ENCODE peak calls at places on chromosomes 3 and 15, in eight cellular contexts. L is C1 segment of cervical spinal cord, P is adrenal gland, S is NCI-H1105 treated with DMSO at 0.1 percent for 48 hours, V is GM18507, R is RCC 7860, U is DND-41, Z is posterior vena cava. B is an unnamed sample.
A peak's percentile ranks its signal among the peaks of the same experiment; 100 is the strongest.

GRCh38 chr3:128969993-128970740 is 23.7 kb downstream of the CFAP92 start:
- DNase-seq in L (peak; percentile 14), P (peak; percentile 40), S (peak; percentile 65), V (peak; percentile 32), R (peak; percentile 33), U (peak; percentile 69), Z (no peak), B (peak; percentile 52)

GRCh38 chr3:147411777-147412176 is 2.6 kb downstream of the ZIC1 start:
- DNase-seq in L (no peak), P (no peak), S (no peak), V (no peak), R (no peak), U (no peak), Z (no peak), B (no peak)

GRCh38 chr15:60918234-60918964 is 310.7 kb downstream of the RORA start:
- DNase-seq in L (no peak), P (no peak), S (peak; percentile 95), V (no peak), R (no peak), U (no peak), Z (no peak), B (no peak)

GRCh38 chr3:175068587-175068986 is 209.5 kb downstream of the NAALADL2 start:
- DNase-seq in L (no peak), P (no peak), S (no peak), V (no peak), R (no peak), U (no peak), Z (no peak), B (no peak)

GRCh38 chr15:42140383-42141070 is 15.9 kb downstream of the PLA2G4F start:
- DNase-seq in L (no peak), P (peak; percentile 6), S (no peak), V (no peak), R (no peak), U (no peak), Z (peak; percentile 36), B (no peak)

GRCh38 chr15:65175511-65175910 is 9.6 kb downstream of the CLPX start:
- DNase-seq in L (no peak), P (no peak), S (no peak), V (no peak), R (peak; percentile 58), U (no peak), Z (no peak), B (no peak)

GRCh38 chr3:197406266-197406665 is 107.9 kb upstream of the DLG1 start:
- DNase-seq in L (no peak), P (peak; percentile 33), S (no peak), V (no peak), R (no peak), U (no peak), Z (peak; percentile 82), B (no peak)

GRCh38 chr3:31610700-31611275 is 78.1 kb downstream of the STT3B start:
- DNase-seq in L (no peak), P (no peak), S (no peak), V (no peak), R (no peak), U (no peak), Z (no peak), B (no peak)

GRCh38 chr3:126968328-126968994 is 14.5 kb upstream of the PLXNA1 start:
- DNase-seq in L (no peak), P (no peak), S (no peak), V (no peak), R (no peak), U (no peak), Z (no peak), B (no peak)

GRCh38 chr15:52021128-52021671 is 2.2 kb downstream of the MAPK6 start:
- DNase-seq in L (no peak), P (peak; percentile 56), S (no peak), V (no peak), R (peak; percentile 84), U (peak; percentile 75), Z (no peak), B (peak; percentile 73)

GRCh38 chr3:134328147-134328591 is 46.1 kb downstream of the AMOTL2 start:
- DNase-seq in L (no peak), P (no peak), S (no peak), V (no peak), R (peak; percentile 96), U (no peak), Z (peak; percentile 75), B (no peak)

GRCh38 chr3:149352556-149352955 is 19.1 kb upstream of the TM4SF18 start:
- DNase-seq in L (no peak), P (peak; percentile 30), S (peak; percentile 66), V (peak; percentile 33), R (peak; percentile 43), U (peak; percentile 24), Z (peak; percentile 84), B (no peak)

GRCh38 chr3:62142280-62142679 is 231.1 kb downstream of the FEZF2 start:
- DNase-seq in L (no peak), P (no peak), S (no peak), V (no peak), R (no peak), U (no peak), Z (no peak), B (no peak)

GRCh38 chr15:51629612-51630011 is 7.0 kb upstream of the DMXL2 start:
- DNase-seq in L (no peak), P (peak; percentile 16), S (no peak), V (no peak), R (no peak), U (no peak), Z (no peak), B (no peak)

GRCh38 chr3:182947892-182948291 is 32.4 kb downstream of the DCUN1D1 start:
- DNase-seq in L (no peak), P (no peak), S (no peak), V (no peak), R (no peak), U (no peak), Z (no peak), B (no peak)

GRCh38 chr15:31236184-31237041 is 90.2 kb upstream of the KLF13 start:
- DNase-seq in L (peak; percentile 87), P (peak; percentile 62), S (peak; percentile 83), V (no peak), R (peak; percentile 39), U (no peak), Z (peak; percentile 90), B (no peak)

GRCh38 chr15:68767833-68768232 is 52.9 kb downstream of the ANP32A start:
- DNase-seq in L (no peak), P (no peak), S (no peak), V (no peak), R (no peak), U (no peak), Z (no peak), B (no peak)

GRCh38 chr3:132343018-132343612 is 25.9 kb downstream of the ACP3 start:
- DNase-seq in L (no peak), P (peak; percentile 47), S (peak; percentile 83), V (peak; percentile 15), R (peak; percentile 35), U (peak; percentile 28), Z (no peak), B (peak; percentile 58)

GRCh38 chr15:55518641-55519040 is 10.6 kb upstream of the DNAAF4 start:
- DNase-seq in L (no peak), P (no peak), S (no peak), V (no peak), R (no peak), U (no peak), Z (no peak), B (no peak)

GRCh38 chr3:48621461-48621869 is at the start of gene TMEM89:
- DNase-seq in L (no peak), P (no peak), S (no peak), V (no peak), R (no peak), U (no peak), Z (peak; percentile 73), B (no peak)

GRCh38 chr15:42832577-42832976 is 88.0 kb downstream of the TTBK2 start:
- DNase-seq in L (no peak), P (no peak), S (no peak), V (no peak), R (peak; percentile 68), U (no peak), Z (no peak), B (no peak)

GRCh38 chr15:96351801-96352593 is 21.5 kb downstream of the NR2F2 start:
- DNase-seq in L (no peak), P (peak; percentile 56), S (no peak), V (no peak), R (no peak), U (no peak), Z (no peak), B (no peak)

GRCh38 chr3:187112934-187113793 is 26.1 kb downstream of the RPL39L start:
- DNase-seq in L (no peak), P (no peak), S (peak; percentile 34), V (no peak), R (no peak), U (no peak), Z (no peak), B (peak; percentile 42)

GRCh38 chr3:13548696-13549512 is at the start of gene FBLN2:
- DNase-seq in L (no peak), P (no peak), S (no peak), V (no peak), R (no peak), U (no peak), Z (no peak), B (no peak)